ENCODE peak calls at places on chromosomes 3 and 15, in eight cellular contexts. B is HTR-8/SVneo; U is NCI-H510A treated with DMSO at 0.1 percent for 48 hours; Q is activated CD4-positive, CD25-positive, alpha-beta regulatory T cell treated with anti-CD3 and anti-CD28 coated beads, Interleukin-2, amount 50 U/mL, for 72 hours; C is activated CD4-positive, alpha-beta T cell treated with anti-CD3 and anti-CD28 coated beads, Interleukin-2, amount 10 ng/mL, durations not matched to agents 7 days and 5 days; A is neural crest cell; V is tibial artery; D is AG04450. P is an unnamed sample.

GRCh38 chr15:84633311-84634227 is 20.5 kb downstream of the WDR73 start:
- DNase-seq in V (peak), U (peak), Q (peak), C (peak), B (no peak), A (peak), D (no peak), P (peak)

GRCh38 chr3:45719761-45720487 is 30.7 kb downstream of the SACM1L start:
- DNase-seq in A (no peak), C (no peak), D (peak), Q (no peak), B (no peak), U (no peak), V (no peak), P (no peak)

GRCh38 chr3:45545476-45545875 is 49.1 kb upstream of the LIMD1 start:
- DNase-seq in D (no peak), C (no peak), B (peak), A (no peak), Q (no peak), U (no peak), V (no peak), P (no peak)

GRCh38 chr3:62100233-62100989 is 272.9 kb downstream of the FEZF2 start:
- DNase-seq in Q (no peak), U (no peak), B (no peak), A (no peak), C (no peak), D (no peak), V (no peak), P (no peak)

GRCh38 chr3:170499562-170500156 is 81.0 kb downstream of the CLDN11 start:
- DNase-seq in Q (no peak), U (no peak), C (peak), D (peak), B (peak), A (peak), V (no peak), P (peak)

GRCh38 chr3:194758716-194759115 is 73.0 kb downstream of the FAM43A start:
- DNase-seq in Q (no peak), V (no peak), B (no peak), U (no peak), D (no peak), A (no peak), C (no peak), P (no peak)

GRCh38 chr3:176046717-176047116 is 1150.6 kb downstream of the TBL1XR1 start:
- DNase-seq in U (no peak), B (no peak), C (no peak), D (no peak), Q (no peak), V (no peak), A (no peak), P (no peak)

GRCh38 chr3:64174328-64174727 is 50.9 kb downstream of the PRICKLE2 start:
- DNase-seq in U (no peak), A (no peak), B (no peak), D (no peak), V (no peak), C (no peak), Q (no peak), P (no peak)

GRCh38 chr3:24490151-24490550 is 4.5 kb downstream of the THRB start:
- DNase-seq in U (no peak), C (no peak), A (no peak), Q (no peak), V (peak), B (no peak), D (no peak), P (no peak)

GRCh38 chr3:73623996-73624362 is 762 bp downstream of the PDZRN3 start:
- DNase-seq in A (peak), U (peak), Q (no peak), D (no peak), B (no peak), V (peak), C (no peak), P (no peak)

GRCh38 chr3:136708339-136708985 is 43.7 kb downstream of the STAG1 start:
- DNase-seq in D (no peak), C (no peak), U (no peak), A (no peak), B (no peak), Q (no peak), V (no peak), P (no peak)

GRCh38 chr15:69497076-69497475 is 44.5 kb downstream of the RPLP1 start:
- DNase-seq in C (no peak), U (no peak), V (no peak), D (no peak), Q (no peak), A (no peak), B (no peak), P (no peak)

P was measured in MM.1S.